ENCODE peak calls at places on chromosomes 1 and 21, in five cellular contexts. U is nephron progenitor cell, L is GM23248, E is OCI-LY7, Y is GM03348. A is an unnamed sample.

GRCh38 chr1:235327559-235328270 is at the start of gene ARID4B:
- DNase-seq in U (peak; percentile 79), L (peak; percentile 76), E (no peak), Y (peak; percentile 95), A (no peak)

GRCh38 chr1:43806183-43806582 is 98.8 kb downstream of the ST3GAL3 start:
- DNase-seq in U (no peak), L (no peak), E (no peak), Y (no peak), A (no peak)

GRCh38 chr1:62523860-62524259 is 73.5 kb upstream of the ANGPTL3 start:
- DNase-seq in U (no peak), L (no peak), E (no peak), Y (no peak), A (no peak)

GRCh38 chr1:55426619-55427018 is 211.5 kb upstream of the USP24 start:
- DNase-seq in U (no peak), L (no peak), E (no peak), Y (no peak), A (no peak)

GRCh38 chr1:46274224-46275029 is 26.9 kb downstream of the RAD54L start:
- DNase-seq in U (no peak), L (peak; percentile 35), E (no peak), Y (no peak), A (no peak)

GRCh38 chr1:44707959-44708831 is 22.8 kb downstream of the RNU5D-1 start:
- DNase-seq in U (no peak), L (peak; percentile 87), E (peak; percentile 79), Y (peak; percentile 78), A (no peak)

GRCh38 chr1:91217911-91218310 is 186.7 kb downstream of the HFM1 start:
- DNase-seq in U (no peak), L (no peak), E (no peak), Y (no peak), A (no peak)

GRCh38 chr1:223702735-223703667 is 9.3 kb upstream of the CAPN2 start:
- DNase-seq in U (no peak), L (peak; percentile 96), E (no peak), Y (peak; percentile 31), A (no peak)

GRCh38 chr21:41601573-41602371 is 93.8 kb upstream of the TMPRSS2 start:
- DNase-seq in U (no peak), L (peak; percentile 62), E (no peak), Y (peak; percentile 40), A (no peak)

GRCh38 chr1:147246910-147247655 is 4.6 kb downstream of the CHD1L start:
- DNase-seq in U (no peak), L (no peak), E (peak; percentile 45), Y (no peak), A (no peak)

GRCh38 chr1:171220551-171221175 is 27.6 kb upstream of the FMO1 start:
- DNase-seq in U (peak; percentile 51), L (peak; percentile 3), E (no peak), Y (no peak), A (no peak)

GRCh38 chr1:1330366-1331067 is 563 bp upstream of the TAS1R3 start:
- DNase-seq in U (no peak), L (peak; percentile 68), E (no peak), Y (no peak), A (no peak)

GRCh38 chr1:30748699-30749401 is 8.7 kb downstream of the LAPTM5 start:
- DNase-seq in U (no peak), L (no peak), E (no peak), Y (no peak), A (no peak)

GRCh38 chr21:18840239-18840638 is 436.7 kb upstream of the TMPRSS15 start:
- DNase-seq in U (no peak), L (no peak), E (peak; percentile 47), Y (no peak), A (no peak)

GRCh38 chr1:229091721-229092136 is 179.2 kb upstream of the RAB4A start:
- DNase-seq in U (no peak), L (no peak), E (no peak), Y (no peak), A (no peak)

GRCh38 chr1:43366179-43366578 is 1.6 kb downstream of the ELOVL1 start:
- DNase-seq in U (no peak), L (no peak), E (peak; percentile 31), Y (no peak), A (no peak)